ENCODE peak calls at places on chromosomes 4 and X, in five cellular contexts. A is T1000; F is stimulated activated effector memory CD8-positive, alpha-beta T cell treated with anti-CD3 and anti-CD28 coated beads, Interleukin-12 subunit alpha, Interleukin-12 subunit beta, amount 100 ng/mL, for 72 hours; I is D721Med; X is NCI-H748 treated with DMSO at 0.1 percent for 48 hours. W is an unnamed sample.

GRCh38 chr4:23023666-23024065 is 330.9 kb downstream of the GBA3 start:
- DNase-seq in F (no peak), I (no peak), X (no peak), A (no peak), W (no peak)

GRCh38 chr4:8540991-8541390 is 39.2 kb upstream of the GPR78 start:
- DNase-seq in I (no peak), F (no peak), A (no peak), X (no peak), W (no peak)

GRCh38 chr4:82756061-82756460 is 42.5 kb downstream of the SCD5 start:
- DNase-seq in I (no peak), F (no peak), A (no peak), X (no peak), W (no peak)

GRCh38 chr4:181258569-181258968 is 984.6 kb upstream of the TENM3 start:
- DNase-seq in X (no peak), I (no peak), F (no peak), A (no peak), W (no peak)

GRCh38 chr4:139589619-139590018 is 33.6 kb upstream of the SETD7 start:
- DNase-seq in X (no peak), A (no peak), F (no peak), I (no peak), W (no peak)

GRCh38 chr4:187668683-187669082 is 326.9 kb upstream of the ZFP42 start:
- DNase-seq in I (no peak), F (no peak), X (no peak), A (no peak), W (no peak)

GRCh38 chrX:9759340-9759739 is 6.3 kb downstream of the GPR143 start:
- DNase-seq in X (no peak), A (no peak), I (no peak), F (no peak), W (no peak)

GRCh38 chrX:40106677-40107290 is 9.0 kb upstream of the BCOR start:
- DNase-seq in I (no peak), X (no peak), A (no peak), F (no peak), W (no peak)

GRCh38 chrX:129318375-129318774 is 204.9 kb downstream of the SMARCA1 start:
- DNase-seq in X (peak), A (no peak), F (no peak), I (no peak), W (no peak)

GRCh38 chr4:185730849-185731608 is 81.0 kb downstream of the SORBS2 start:
- DNase-seq in I (no peak), A (no peak), X (no peak), F (no peak), W (no peak)

GRCh38 chr4:95045429-95045828 is 287.7 kb downstream of the BMPR1B start:
- DNase-seq in X (no peak), A (no peak), I (no peak), F (no peak), W (no peak)

GRCh38 chr4:149980941-149981340 is 97.3 kb upstream of the DCLK2 start:
- DNase-seq in A (no peak), F (peak), I (no peak), X (peak), W (no peak)

GRCh38 chr4:48133668-48134444 is at the start of gene TXK:
- DNase-seq in I (no peak), F (no peak), A (no peak), X (no peak), W (no peak)

GRCh38 chr4:183505556-183506388 is 914 bp downstream of the ING2 start:
- DNase-seq in A (peak), F (peak), I (peak), X (peak), W (no peak)

GRCh38 chr4:149589826-149590225 is 225.8 kb downstream of the IQCM start:
- DNase-seq in F (no peak), X (no peak), I (no peak), A (no peak), W (no peak)

GRCh38 chr4:2408401-2408958 is 10.0 kb downstream of the ZFYVE28 start:
- DNase-seq in A (no peak), X (no peak), I (no peak), F (no peak), W (no peak)

GRCh38 chr4:183675625-183676024 is 16.5 kb downstream of the TRAPPC11 start:
- DNase-seq in F (no peak), X (no peak), A (no peak), I (no peak), W (no peak)

GRCh38 chr4:188015025-188015778 is 19.6 kb downstream of the ZFP42 start:
- DNase-seq in F (no peak), X (no peak), A (no peak), I (no peak), W (no peak)

GRCh38 chr4:159777689-159778088 is 674.8 kb downstream of the RAPGEF2 start:
- DNase-seq in I (no peak), A (no peak), F (no peak), X (no peak), W (no peak)

GRCh38 chrX:80388206-80388605 is 32.0 kb upstream of the TENT5D start:
- DNase-seq in A (peak), I (no peak), F (no peak), X (no peak), W (no peak)

GRCh38 chrX:1060562-1060960 is 151.9 kb downstream of the CRLF2 start:
- DNase-seq in I (no peak), X (no peak), A (no peak), F (no peak), W (no peak)

GRCh38 chr4:5783486-5783885 is 72.5 kb downstream of the EVC start:
- DNase-seq in F (no peak), X (no peak), A (no peak), I (no peak), W (no peak)

GRCh38 chr4:123379392-123379791 is 17.2 kb upstream of the SPRY1 start:
- DNase-seq in F (no peak), I (no peak), A (no peak), X (no peak), W (no peak)

GRCh38 chrX:72003811-72004750 is 93.4 kb downstream of the NHSL2 start:
- DNase-seq in I (no peak), F (no peak), A (no peak), X (no peak), W (no peak)

GRCh38 chr4:146243141-146243882 is 29.0 kb downstream of the REELD1 start:
- DNase-seq in F (peak), A (no peak), I (no peak), X (no peak), W (no peak)

GRCh38 chrX:112211459-112211858 is 128.9 kb upstream of the TRPC5 start:
- DNase-seq in F (no peak), A (no peak), I (no peak), X (no peak), W (no peak)

GRCh38 chr4:2354760-2355159 is 63.7 kb downstream of the ZFYVE28 start:
- DNase-seq in F (no peak), X (no peak), I (no peak), A (no peak), W (no peak)

GRCh38 chrX:129679856-129680255 is 25.1 kb upstream of the APLN start:
- DNase-seq in A (no peak), I (no peak), X (no peak), F (no peak), W (peak)

GRCh38 chr4:78629991-78630541 is 78.5 kb downstream of the ANXA3 start:
- DNase-seq in F (no peak), I (no peak), A (no peak), X (no peak), W (no peak)

GRCh38 chr4:184932343-184932742 is 85.9 kb upstream of the HELT start:
- DNase-seq in X (no peak), I (no peak), A (no peak), F (no peak), W (no peak)